ENCODE peak calls at places on chromosomes 5 and 9, in six cellular contexts. Q is myocyte, I is COR-L47, T is NCI-H460, V is Right ventricle myocardium superior, L is GM19239. F is an unnamed sample.

GRCh38 chr5:78638973-78639669 is 9.5 kb downstream of the LHFPL2 start:
- DNase-seq in I (peak), L (no peak), T (no peak), V (no peak), Q (no peak), F (no peak)

GRCh38 chr9:134390947-134391318 is 64.7 kb downstream of the RXRA start:
- DNase-seq in Q (no peak), T (no peak), I (no peak), L (no peak), V (no peak), F (no peak)

GRCh38 chr5:128736567-128736966 is 198.5 kb upstream of the FBN2 start:
- DNase-seq in V (peak), Q (no peak), T (peak), L (no peak), I (no peak), F (no peak)

GRCh38 chr5:31854625-31855526 is 215.9 kb downstream of the PDZD2 start:
- DNase-seq in I (no peak), T (no peak), L (no peak), Q (no peak), V (peak), F (peak)

GRCh38 chr9:92609142-92609500 is 60.8 kb downstream of the IPPK start:
- DNase-seq in V (no peak), I (no peak), Q (peak), T (no peak), L (no peak), F (no peak)

GRCh38 chr5:28903643-28904042 is 1865.3 kb upstream of the CDH9 start:
- DNase-seq in I (no peak), T (peak), Q (no peak), L (no peak), V (no peak), F (no peak)

GRCh38 chr9:15509931-15510788 is 610 bp downstream of the PSIP1 start:
- DNase-seq in Q (peak), I (peak), L (no peak), T (peak), V (peak), F (peak)

GRCh38 chr5:141904551-141904950 is 19.1 kb upstream of the DELE1 start:
- DNase-seq in T (no peak), I (no peak), V (no peak), L (no peak), Q (no peak), F (peak)

GRCh38 chr5:83844320-83845068 is 123.8 kb upstream of the HAPLN1 start:
- DNase-seq in T (peak), Q (peak), V (no peak), L (peak), I (no peak), F (no peak)

GRCh38 chr5:131302506-131302905 is 38.7 kb downstream of the CDC42SE2 start:
- DNase-seq in Q (no peak), I (no peak), V (no peak), T (no peak), L (no peak), F (no peak)

GRCh38 chr5:38410304-38410990 is 146.0 kb downstream of the LIFR start:
- DNase-seq in T (no peak), I (no peak), L (no peak), Q (no peak), V (no peak), F (no peak)

GRCh38 chr9:79610019-79610760 is 38.4 kb downstream of the TLE4 start:
- DNase-seq in V (no peak), L (no peak), Q (no peak), I (peak), T (no peak), F (no peak)

GRCh38 chr9:17219261-17219660 is 84.4 kb downstream of the CNTLN start:
- DNase-seq in Q (peak), L (no peak), I (no peak), T (no peak), V (no peak), F (no peak)

GRCh38 chr5:83523926-83524325 is 52.4 kb downstream of the VCAN start:
- DNase-seq in L (no peak), T (no peak), Q (no peak), V (no peak), I (no peak), F (no peak)

GRCh38 chr9:113805753-113806152 is 70.4 kb upstream of the ZNF618 start:
- DNase-seq in V (no peak), I (no peak), L (no peak), Q (no peak), T (no peak), F (no peak)

GRCh38 chr5:132265336-132266030 is 8.0 kb downstream of the PDLIM4 start:
- DNase-seq in Q (peak), V (peak), T (no peak), I (no peak), L (no peak), F (peak)

GRCh38 chr9:94882953-94883641 is 156.6 kb downstream of the AOPEP start:
- DNase-seq in L (no peak), I (peak), T (no peak), Q (peak), V (no peak), F (no peak)

GRCh38 chr5:61202213-61202612 is 39.9 kb upstream of the SMIM15 start:
- DNase-seq in Q (peak), T (no peak), I (no peak), L (no peak), V (no peak), F (no peak)

GRCh38 chr9:29548436-29548835 is 1975.2 kb upstream of the C9orf72 start:
- DNase-seq in V (no peak), Q (no peak), T (no peak), L (no peak), I (no peak), F (no peak)

GRCh38 chr9:14215614-14216013 is 98.3 kb downstream of the NFIB start:
- DNase-seq in Q (no peak), T (peak), L (no peak), V (no peak), I (no peak), F (no peak)

GRCh38 chr9:99931155-99931840 is 24.8 kb downstream of the STX17 start:
- DNase-seq in L (no peak), V (no peak), I (no peak), Q (no peak), T (no peak), F (no peak)

GRCh38 chr5:68428232-68428811 is 212.8 kb downstream of the PIK3R1 start:
- DNase-seq in Q (no peak), I (no peak), T (no peak), V (no peak), L (no peak), F (no peak)

GRCh38 chr9:91571036-91571435 is 147.4 kb upstream of the NFIL3 start:
- DNase-seq in I (no peak), V (no peak), Q (no peak), L (no peak), T (no peak), F (no peak)

GRCh38 chr5:143471041-143471509 is 67.6 kb upstream of the NR3C1 start:
- DNase-seq in L (no peak), T (no peak), V (no peak), Q (peak), I (no peak), F (no peak)

GRCh38 chr5:86971034-86971511 is 296.6 kb upstream of the RASA1 start:
- DNase-seq in Q (peak), T (no peak), V (no peak), L (no peak), I (no peak), F (no peak)

GRCh38 chr5:34957857-34958690 is 28.7 kb downstream of the DNAJC21 start:
- DNase-seq in T (peak), V (no peak), I (peak), Q (peak), L (peak), F (no peak)

GRCh38 chr9:78325343-78325742 is 28.4 kb downstream of the PSAT1 start:
- DNase-seq in Q (peak), V (no peak), T (no peak), I (peak), L (no peak), F (no peak)

GRCh38 chr9:133822439-133823065 is 84.4 kb upstream of the SARDH start:
- DNase-seq in V (no peak), I (no peak), L (peak), Q (no peak), T (no peak), F (no peak)

GRCh38 chr5:78929833-78930232 is 55.3 kb downstream of the ARSB start:
- DNase-seq in L (no peak), T (no peak), V (no peak), Q (no peak), I (no peak), F (no peak)

GRCh38 chr5:9431496-9432258 is 114.2 kb downstream of the SEMA5A start:
- DNase-seq in I (no peak), Q (no peak), T (no peak), L (no peak), V (no peak), F (no peak)

GRCh38 chr9:137167752-137168574 is 1.9 kb downstream of the LRRC26 start:
- DNase-seq in Q (no peak), T (no peak), I (no peak), L (no peak), V (no peak), F (no peak)

GRCh38 chr5:33712664-33713063 is 179.1 kb downstream of the ADAMTS12 start:
- DNase-seq in T (no peak), V (no peak), Q (no peak), I (no peak), L (no peak), F (no peak)